ENCODE peak calls at places on chromosomes 7 and 10, in five cellular contexts. One of them, this sample, is unnamed.

GRCh38 chr7:82005056-82005455 is 235.2 kb upstream of the HGF start:
- DNase-seq in endothelial cell: no peak
- DNase-seq in WTC11: no peak
- DNase-seq in AG04450: no peak
- DNase-seq in Calu3: no peak
- DNase-seq in this sample: no peak

GRCh38 chr7:2157473-2158279 is 75.1 kb downstream of the MAD1L1 start:
- DNase-seq in WTC11: peak
- DNase-seq in AG04450: peak
- DNase-seq in Calu3: no peak
- DNase-seq in endothelial cell: no peak
- DNase-seq in this sample: peak

GRCh38 chr7:27145884-27146401 is 1.6 kb downstream of the HOXA6 start:
- DNase-seq in Calu3: no peak
- DNase-seq in AG04450: no peak
- DNase-seq in endothelial cell: no peak
- DNase-seq in WTC11: no peak
- DNase-seq in this sample: no peak

GRCh38 chr7:104416866-104417393 is 88.5 kb downstream of the LHFPL3 start:
- DNase-seq in Calu3: no peak
- DNase-seq in endothelial cell: no peak
- DNase-seq in AG04450: no peak
- DNase-seq in WTC11: no peak
- DNase-seq in this sample: no peak

GRCh38 chr10:516766-517165 is 172.7 kb downstream of the DIP2C start:
- DNase-seq in AG04450: no peak
- DNase-seq in endothelial cell: peak
- DNase-seq in Calu3: no peak
- DNase-seq in WTC11: no peak
- DNase-seq in this sample: no peak

GRCh38 chr10:129963076-129963830 is 821 bp downstream of the EBF3 start:
- DNase-seq in endothelial cell: peak
- DNase-seq in WTC11: peak
- DNase-seq in AG04450: no peak
- DNase-seq in Calu3: no peak
- DNase-seq in this sample: peak

GRCh38 chr7:130277763-130278643 is 11.3 kb downstream of the CPA2 start:
- DNase-seq in AG04450: no peak
- DNase-seq in WTC11: peak
- DNase-seq in Calu3: peak
- DNase-seq in endothelial cell: peak
- DNase-seq in this sample: peak

GRCh38 chr7:3367271-3367670 is 66.2 kb downstream of the SDK1 start:
- DNase-seq in endothelial cell: no peak
- DNase-seq in AG04450: no peak
- DNase-seq in Calu3: no peak
- DNase-seq in WTC11: no peak
- DNase-seq in this sample: no peak

GRCh38 chr7:5679741-5680473 is 101.6 kb downstream of the RNF216 start:
- DNase-seq in WTC11: no peak
- DNase-seq in Calu3: no peak
- DNase-seq in AG04450: no peak
- DNase-seq in endothelial cell: no peak
- DNase-seq in this sample: no peak

GRCh38 chr10:6108631-6109443 is 20.0 kb downstream of the RBM17 start:
- DNase-seq in AG04450: no peak
- DNase-seq in Calu3: peak
- DNase-seq in endothelial cell: peak
- DNase-seq in WTC11: peak
- DNase-seq in this sample: no peak

GRCh38 chr7:106462365-106462859 is 177.6 kb upstream of the NAMPT start:
- DNase-seq in Calu3: peak
- DNase-seq in AG04450: peak
- DNase-seq in endothelial cell: no peak
- DNase-seq in WTC11: no peak
- DNase-seq in this sample: no peak

GRCh38 chr7:74671573-74671972 is 14.1 kb downstream of the GTF2I start:
- DNase-seq in endothelial cell: no peak
- DNase-seq in WTC11: no peak
- DNase-seq in AG04450: no peak
- DNase-seq in Calu3: no peak
- DNase-seq in this sample: no peak

GRCh38 chr7:131110294-131111080 is 217.2 kb upstream of the MKLN1 start:
- DNase-seq in endothelial cell: no peak
- DNase-seq in AG04450: no peak
- DNase-seq in Calu3: peak
- DNase-seq in WTC11: no peak
- DNase-seq in this sample: peak

GRCh38 chr7:98360221-98361124 is 40.4 kb downstream of the BAIAP2L1 start:
- DNase-seq in AG04450: no peak
- DNase-seq in Calu3: peak
- DNase-seq in WTC11: peak
- DNase-seq in endothelial cell: peak
- DNase-seq in this sample: peak

GRCh38 chr7:97480700-97481410 is 251.0 kb upstream of the TAC1 start:
- DNase-seq in AG04450: no peak
- DNase-seq in WTC11: no peak
- DNase-seq in Calu3: no peak
- DNase-seq in endothelial cell: no peak
- DNase-seq in this sample: no peak

GRCh38 chr7:44056681-44057080 is 8.7 kb downstream of the PGAM2 start:
- DNase-seq in endothelial cell: no peak
- DNase-seq in WTC11: no peak
- DNase-seq in AG04450: no peak
- DNase-seq in Calu3: no peak
- DNase-seq in this sample: no peak

GRCh38 chr7:130896898-130897514 is 163.0 kb upstream of the KLF14 start:
- DNase-seq in Calu3: peak
- DNase-seq in WTC11: peak
- DNase-seq in endothelial cell: peak
- DNase-seq in AG04450: no peak
- DNase-seq in this sample: peak

GRCh38 chr10:49398000-49398861 is 2.3 kb upstream of the DRGX start:
- DNase-seq in endothelial cell: peak
- DNase-seq in WTC11: peak
- DNase-seq in AG04450: no peak
- DNase-seq in Calu3: peak
- DNase-seq in this sample: peak

GRCh38 chr10:3631709-3632330 is 153.2 kb downstream of the KLF6 start:
- DNase-seq in endothelial cell: no peak
- DNase-seq in Calu3: no peak
- DNase-seq in AG04450: no peak
- DNase-seq in WTC11: no peak
- DNase-seq in this sample: no peak

GRCh38 chr7:137351941-137352340 is 8.4 kb upstream of the PTN start:
- DNase-seq in AG04450: no peak
- DNase-seq in WTC11: no peak
- DNase-seq in endothelial cell: no peak
- DNase-seq in Calu3: no peak
- DNase-seq in this sample: no peak

GRCh38 chr10:78688945-78689935 is 379.5 kb upstream of the ZMIZ1 start:
- DNase-seq in AG04450: no peak
- DNase-seq in endothelial cell: no peak
- DNase-seq in Calu3: no peak
- DNase-seq in WTC11: no peak
- DNase-seq in this sample: peak

GRCh38 chr10:94133239-94133638 is 139.5 kb downstream of the PLCE1 start:
- DNase-seq in WTC11: no peak
- DNase-seq in endothelial cell: no peak
- DNase-seq in Calu3: peak
- DNase-seq in AG04450: no peak
- DNase-seq in this sample: peak

GRCh38 chr7:65475734-65476319 is 102.2 kb downstream of the ZNF92 start:
- DNase-seq in Calu3: peak
- DNase-seq in WTC11: no peak
- DNase-seq in AG04450: no peak
- DNase-seq in endothelial cell: peak
- DNase-seq in this sample: no peak

GRCh38 chr10:14574291-14574690 is 200.4 kb downstream of the FAM107B start:
- DNase-seq in AG04450: no peak
- DNase-seq in WTC11: no peak
- DNase-seq in Calu3: no peak
- DNase-seq in endothelial cell: no peak
- DNase-seq in this sample: no peak
- TF ChIP-seq CTCF in AG04450: no peak
- TF ChIP-seq CTCF in WTC11: no peak
- TF ChIP-seq CTCF in Calu3: no peak
- TF ChIP-seq CTCF in endothelial cell: no peak
- TF ChIP-seq CTCF in this sample: no peak

GRCh38 chr7:32262315-32262714 is 192.1 kb upstream of the PDE1C start:
- DNase-seq in AG04450: no peak
- DNase-seq in WTC11: no peak
- DNase-seq in Calu3: no peak
- DNase-seq in endothelial cell: no peak
- DNase-seq in this sample: no peak

GRCh38 chr7:32264667-32265284 is 194.6 kb upstream of the PDE1C start:
- DNase-seq in AG04450: no peak
- DNase-seq in endothelial cell: no peak
- DNase-seq in Calu3: no peak
- DNase-seq in WTC11: no peak
- DNase-seq in this sample: no peak

GRCh38 chr7:32266932-32267475 is 196.8 kb upstream of the PDE1C start:
- DNase-seq in AG04450: no peak
- DNase-seq in WTC11: peak
- DNase-seq in endothelial cell: no peak
- DNase-seq in Calu3: no peak
- DNase-seq in this sample: no peak
- TF ChIP-seq CTCF in AG04450: no peak
- TF ChIP-seq CTCF in WTC11: no peak
- TF ChIP-seq CTCF in endothelial cell: no peak
- TF ChIP-seq CTCF in Calu3: no peak
- TF ChIP-seq CTCF in this sample: no peak

DNA sequence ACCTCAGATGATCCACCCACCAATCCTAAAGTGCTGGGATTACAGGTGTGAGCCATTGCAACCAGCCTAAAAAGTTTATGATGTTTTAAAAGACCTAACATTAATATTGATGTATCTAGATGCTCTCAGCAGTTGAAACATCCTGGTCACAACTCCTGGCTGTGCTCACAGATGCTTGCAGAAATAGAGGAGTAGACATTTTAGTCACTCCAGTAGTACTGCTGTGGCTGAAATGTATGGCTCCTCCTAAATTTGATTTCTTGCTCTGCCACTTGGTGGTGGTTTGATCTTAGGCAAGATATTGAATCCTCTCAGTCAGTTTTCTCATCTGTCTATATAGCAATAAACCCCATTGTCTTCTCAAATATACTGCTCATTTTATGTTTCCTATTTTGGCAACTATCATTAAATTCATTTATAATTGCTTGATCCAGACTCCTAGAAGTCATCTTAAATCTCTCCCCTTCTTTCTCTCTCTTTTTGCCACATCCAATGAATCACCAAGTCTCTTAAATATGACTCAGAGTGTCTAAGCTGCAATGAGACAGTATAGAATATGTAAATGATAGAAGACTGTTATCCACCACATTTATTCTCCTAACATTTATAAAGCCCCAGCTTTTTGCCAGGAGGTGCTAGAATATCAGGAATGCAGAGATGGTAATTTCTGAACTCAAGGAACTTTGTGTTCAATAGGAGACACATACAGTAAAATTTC is 78.1 kb upstream of the NRBF2 start:
- DNase-seq in endothelial cell: no peak
- DNase-seq in Calu3: no peak
- DNase-seq in AG04450: no peak
- DNase-seq in WTC11: no peak
- DNase-seq in this sample: no peak
- TF ChIP-seq CTCF in endothelial cell: no peak
- TF ChIP-seq CTCF in Calu3: no peak
- TF ChIP-seq CTCF in AG04450: no peak
- TF ChIP-seq CTCF in WTC11: no peak
- TF ChIP-seq CTCF in this sample: no peak

GRCh38 chr10:11357361-11357760 is 254.1 kb downstream of the USP6NL start:
- DNase-seq in endothelial cell: no peak
- DNase-seq in AG04450: no peak
- DNase-seq in WTC11: no peak
- DNase-seq in Calu3: no peak
- DNase-seq in this sample: no peak
- TF ChIP-seq CTCF in endothelial cell: no peak
- TF ChIP-seq CTCF in AG04450: no peak
- TF ChIP-seq CTCF in WTC11: no peak
- TF ChIP-seq CTCF in Calu3: no peak
- TF ChIP-seq CTCF in this sample: no peak

GRCh38 chr7:159083001-159083697 is 61.5 kb downstream of the VIPR2 start:
- DNase-seq in Calu3: no peak
- DNase-seq in AG04450: no peak
- DNase-seq in WTC11: no peak
- DNase-seq in endothelial cell: no peak
- DNase-seq in this sample: no peak
- TF ChIP-seq CTCF in Calu3: no peak
- TF ChIP-seq CTCF in AG04450: no peak
- TF ChIP-seq CTCF in WTC11: no peak
- TF ChIP-seq CTCF in endothelial cell: no peak
- TF ChIP-seq CTCF in this sample: no peak

GRCh38 chr7:155365146-155365874 is 67.6 kb downstream of the INSIG1 start:
- DNase-seq in endothelial cell: no peak
- DNase-seq in AG04450: no peak
- DNase-seq in WTC11: no peak
- DNase-seq in Calu3: no peak
- DNase-seq in this sample: no peak

GRCh38 chr7:155363146-155363539 is 65.5 kb downstream of the INSIG1 start:
- DNase-seq in AG04450: no peak
- DNase-seq in Calu3: no peak
- DNase-seq in endothelial cell: no peak
- DNase-seq in WTC11: no peak
- DNase-seq in this sample: no peak

GRCh38 chr7:155362380-155363145 is 64.9 kb downstream of the INSIG1 start:
- DNase-seq in Calu3: no peak
- DNase-seq in endothelial cell: no peak
- DNase-seq in AG04450: no peak
- DNase-seq in WTC11: no peak
- DNase-seq in this sample: no peak

GRCh38 chr7:155361947-155362346 is 64.3 kb downstream of the INSIG1 start:
- DNase-seq in AG04450: no peak
- DNase-seq in Calu3: no peak
- DNase-seq in endothelial cell: no peak
- DNase-seq in WTC11: no peak
- DNase-seq in this sample: no peak

DNA sequence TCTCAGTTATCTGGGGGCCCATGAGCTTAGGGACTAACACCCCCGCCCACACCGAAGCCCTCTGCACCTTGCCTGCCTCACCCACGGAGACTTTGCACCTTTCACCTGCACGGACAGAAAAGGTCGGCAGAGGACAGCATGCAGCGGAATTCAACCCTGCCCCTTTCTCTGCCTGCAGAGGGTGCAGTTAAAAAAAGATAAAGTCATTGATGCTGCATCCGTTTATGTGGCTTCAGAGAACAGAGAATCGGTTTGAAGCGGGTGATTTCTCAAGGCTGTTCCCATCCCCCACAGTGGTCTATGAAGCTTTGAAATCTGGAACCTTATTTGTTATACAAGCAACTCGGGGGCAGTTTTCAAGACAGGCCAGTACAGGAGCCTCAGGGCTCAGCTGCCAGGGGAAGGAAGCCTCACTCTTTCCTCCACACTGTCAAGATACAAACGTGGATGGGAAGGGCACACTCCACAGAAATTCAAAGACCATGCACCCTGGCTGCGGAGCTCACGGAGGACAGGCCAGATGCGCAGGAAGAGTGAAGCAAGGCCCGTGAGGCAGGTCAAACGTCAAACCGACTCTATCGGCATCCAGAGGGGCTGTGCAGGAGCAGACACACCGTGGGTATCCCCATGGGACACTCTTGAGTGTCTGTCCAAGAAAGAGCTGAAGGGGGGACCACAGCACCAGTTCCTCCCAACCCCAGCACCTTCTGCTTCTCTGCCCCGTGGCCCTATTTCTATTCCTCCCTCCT is 66.3 kb downstream of the INSIG1 start:
- DNase-seq in Calu3: no peak
- DNase-seq in WTC11: no peak
- DNase-seq in endothelial cell: no peak
- DNase-seq in AG04450: no peak
- DNase-seq in this sample: no peak
- TF ChIP-seq CTCF in Calu3: no peak
- TF ChIP-seq CTCF in WTC11: no peak
- TF ChIP-seq CTCF in endothelial cell: no peak
- TF ChIP-seq CTCF in AG04450: no peak
- TF ChIP-seq CTCF in this sample: no peak